ENCODE peak calls at places on chromosomes 11 and 22, in nine cellular contexts. B, N, Q, A, J, Z, D, F and L are unnamed samples.

GRCh38 chr22:40196628-40197027 is 18.9 kb downstream of the TNRC6B start:
- DNase-seq in B (no peak), N (peak), Q (peak), A (peak), J (peak), Z (no peak), D (no peak), F (no peak), L (peak)

GRCh38 chr11:69939551-69940245 is 120.5 kb upstream of the FGF3 start:
- DNase-seq in B (no peak), N (peak), Q (peak), A (peak), J (no peak), Z (peak), D (peak), F (no peak), L (no peak)

GRCh38 chr11:122706261-122706660 is 50.7 kb downstream of the UBASH3B start:
- DNase-seq in B (no peak), N (peak), Q (peak), A (no peak), J (no peak), Z (no peak), D (no peak), F (no peak), L (no peak)

GRCh38 chr22:17083811-17084540 is 824 bp upstream of the IL17RA start:
- DNase-seq in B (no peak), N (no peak), Q (no peak), A (no peak), J (no peak), Z (no peak), D (peak), F (no peak), L (no peak)

GRCh38 chr22:48205790-48206189 is 1443.3 kb downstream of the TBC1D22A start:
- DNase-seq in B (no peak), N (no peak), Q (no peak), A (no peak), J (no peak), Z (no peak), D (no peak), F (no peak), L (no peak)

GRCh38 chr11:250740-251299 is 14.0 kb downstream of the PSMD13 start:
- DNase-seq in B (peak), N (peak), Q (peak), A (peak), J (peak), Z (peak), D (no peak), F (no peak), L (no peak)

GRCh38 chr11:117128289-117128688 is 15.8 kb upstream of the PAFAH1B2 start:
- DNase-seq in B (no peak), N (no peak), Q (no peak), A (no peak), J (no peak), Z (no peak), D (no peak), F (no peak), L (no peak)

GRCh38 chr11:104011031-104011430 is 25.4 kb upstream of the DDI1 start:
- DNase-seq in B (no peak), N (peak), Q (no peak), A (no peak), J (no peak), Z (no peak), D (no peak), F (no peak), L (no peak)

GRCh38 chr22:41557401-41558240 is 3.2 kb upstream of the CSDC2 start:
- DNase-seq in B (no peak), N (peak), Q (peak), A (peak), J (peak), Z (peak), D (peak), F (no peak), L (no peak)

GRCh38 chr11:85539029-85539689 is 88.0 kb downstream of the DLG2 start:
- DNase-seq in B (no peak), N (no peak), Q (no peak), A (no peak), J (no peak), Z (no peak), D (no peak), F (no peak), L (no peak)

GRCh38 chr22:30566125-30566524 is 8.3 kb downstream of the GAL3ST1 start:
- DNase-seq in B (no peak), N (no peak), Q (no peak), A (no peak), J (no peak), Z (no peak), D (no peak), F (no peak), L (no peak)

GRCh38 chr11:62593434-62594044 is 2.2 kb upstream of the TUT1 start:
- DNase-seq in B (peak), N (peak), Q (peak), A (peak), J (peak), Z (peak), D (peak), F (peak), L (no peak)

GRCh38 chr11:69799097-69799496 is 20.1 kb downstream of the FGF3 start:
- DNase-seq in B (no peak), N (no peak), Q (no peak), A (no peak), J (no peak), Z (no peak), D (no peak), F (no peak), L (no peak)

GRCh38 chr11:126158054-126158791 is 53.2 kb downstream of the RPUSD4 start:
- DNase-seq in B (no peak), N (no peak), Q (no peak), A (no peak), J (no peak), Z (no peak), D (no peak), F (no peak), L (no peak)

GRCh38 chr11:103586756-103587155 is 449.7 kb upstream of the DDI1 start:
- DNase-seq in B (no peak), N (peak), Q (peak), A (no peak), J (no peak), Z (no peak), D (no peak), F (no peak), L (no peak)

GRCh38 chr11:124863137-124863825 is 2.0 kb upstream of the ROBO3 start:
- DNase-seq in B (no peak), N (peak), Q (peak), A (no peak), J (no peak), Z (peak), D (peak), F (no peak), L (no peak)

GRCh38 chr11:62669420-62670161 is 1.9 kb upstream of the UQCC3 start:
- DNase-seq in B (no peak), N (no peak), Q (no peak), A (no peak), J (no peak), Z (no peak), D (no peak), F (no peak), L (no peak)

GRCh38 chr11:1113405-1114201 is 38.9 kb downstream of the MUC2 start:
- DNase-seq in B (no peak), N (no peak), Q (no peak), A (no peak), J (no peak), Z (peak), D (peak), F (no peak), L (no peak)

GRCh38 chr11:96127596-96127959 is 203.7 kb upstream of the MTMR2 start:
- DNase-seq in B (no peak), N (peak), Q (no peak), A (no peak), J (no peak), Z (no peak), D (no peak), F (no peak), L (peak)

GRCh38 chr11:117187428-117187798 is 8.9 kb downstream of the SIDT2 start:
- DNase-seq in B (no peak), N (no peak), Q (no peak), A (no peak), J (no peak), Z (no peak), D (no peak), F (peak), L (no peak)

GRCh38 chr11:2825886-2826678 is 59.5 kb downstream of the CDKN1C start:
- DNase-seq in B (no peak), N (peak), Q (peak), A (peak), J (no peak), Z (peak), D (peak), F (peak), L (peak)

GRCh38 chr11:27934830-27935145 is 173.2 kb downstream of the KIF18A start:
- DNase-seq in B (no peak), N (peak), Q (peak), A (no peak), J (no peak), Z (no peak), D (no peak), F (no peak), L (peak)

GRCh38 chr11:112783945-112784322 is 177.3 kb upstream of the NCAM1 start:
- DNase-seq in B (no peak), N (no peak), Q (no peak), A (no peak), J (no peak), Z (no peak), D (no peak), F (no peak), L (no peak)

GRCh38 chr22:43520632-43521039 is 108.8 kb downstream of the MPPED1 start:
- DNase-seq in B (no peak), N (no peak), Q (no peak), A (no peak), J (peak), Z (no peak), D (no peak), F (no peak), L (no peak)

GRCh38 chr11:131588057-131588456 is 217.6 kb downstream of the NTM start:
- DNase-seq in B (no peak), N (no peak), Q (no peak), A (no peak), J (no peak), Z (no peak), D (no peak), F (no peak), L (no peak)

GRCh38 chr11:131582021-131582531 is 211.7 kb downstream of the NTM start:
- DNase-seq in B (no peak), N (no peak), Q (no peak), A (no peak), J (no peak), Z (no peak), D (no peak), F (no peak), L (no peak)

GRCh38 chr11:131583823-131584222 is 213.4 kb downstream of the NTM start:
- DNase-seq in B (no peak), N (no peak), Q (no peak), A (no peak), J (no peak), Z (no peak), D (no peak), F (no peak), L (no peak)

GRCh38 chr11:131581006-131581405 is 210.6 kb downstream of the NTM start:
- DNase-seq in B (no peak), N (no peak), Q (no peak), A (no peak), J (no peak), Z (no peak), D (no peak), F (no peak), L (no peak)

GRCh38 chr11:131584694-131585592 is 214.5 kb downstream of the NTM start:
- DNase-seq in B (peak), N (no peak), Q (no peak), A (no peak), J (peak), Z (no peak), D (no peak), F (no peak), L (no peak)
- TF ChIP-seq CTCF in B (peak), N (no peak), Q (no peak), A (no peak), J (peak), Z (no peak), D (no peak), F (no peak), L (peak)

DNA sequence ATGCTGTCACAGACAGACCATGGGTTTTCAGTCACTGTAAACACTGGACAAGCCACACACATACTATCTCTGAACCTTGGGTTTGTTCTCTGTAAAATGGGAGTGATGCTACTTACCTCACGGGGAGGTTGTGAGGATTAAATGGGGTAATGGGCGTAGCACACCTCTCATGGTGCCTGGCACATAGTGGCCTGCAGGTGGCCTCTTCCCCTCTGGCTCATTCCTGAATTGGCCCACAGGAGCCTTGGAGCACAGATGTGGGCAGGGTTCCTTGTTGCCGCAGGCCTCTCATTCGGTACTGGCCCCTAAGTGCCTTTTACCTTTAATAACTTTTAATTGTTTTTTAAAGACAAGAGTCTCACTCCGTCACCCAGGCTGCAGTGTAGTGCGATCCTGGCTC is 11.7 kb downstream of the MICAL2 start:
- DNase-seq in B (peak), N (no peak), Q (no peak), A (no peak), J (no peak), Z (no peak), D (peak), F (no peak), L (no peak)
- TF ChIP-seq CTCF in B (peak), N (peak), Q (peak), A (peak), J (peak), Z (peak), D (peak), F (no peak), L (peak)

GRCh38 chr11:64372021-64372420 is 13.1 kb downstream of the RPS6KA4 start:
- DNase-seq in B (no peak), N (no peak), Q (no peak), A (no peak), J (no peak), Z (no peak), D (no peak), F (no peak), L (no peak)
- TF ChIP-seq CTCF in B (no peak), N (no peak), Q (no peak), A (no peak), J (no peak), Z (no peak), D (no peak), F (no peak), L (no peak)

DNA sequence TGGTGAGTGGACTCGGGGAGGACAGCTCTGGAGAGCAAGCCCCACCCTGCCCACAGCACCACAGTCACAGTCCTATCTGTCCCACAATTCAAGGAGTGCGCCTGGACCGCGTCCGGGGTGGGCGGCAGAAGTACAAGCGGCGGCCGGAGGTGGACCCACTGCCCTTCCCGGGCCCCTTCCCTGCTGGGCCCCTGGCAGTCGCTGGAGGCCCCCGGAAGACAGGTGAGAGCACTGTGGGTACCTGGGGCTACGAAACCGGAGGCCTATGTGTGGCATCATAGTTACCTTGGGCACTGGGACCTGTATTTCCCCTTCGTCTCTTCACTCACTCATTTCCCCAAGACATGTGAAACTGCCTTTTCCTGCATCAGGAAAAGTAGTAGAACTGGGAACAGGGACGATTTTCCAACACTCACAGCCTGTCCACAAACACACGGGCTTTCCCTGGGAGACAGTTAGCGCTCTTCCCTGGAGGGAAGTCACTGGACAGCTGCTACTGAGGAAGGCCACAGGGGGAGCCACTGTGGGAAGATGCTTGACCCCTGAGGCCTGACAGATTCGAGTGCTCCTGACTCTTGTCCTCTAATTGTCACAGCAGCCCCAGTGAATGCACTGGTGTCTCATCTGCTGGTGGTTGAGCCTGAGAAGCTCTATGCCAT is 3.1 kb downstream of the TRMT112 start:
- DNase-seq in B (no peak), N (no peak), Q (no peak), A (no peak), J (no peak), Z (no peak), D (no peak), F (no peak), L (no peak)
- TF ChIP-seq CTCF in B (no peak), N (peak), Q (peak), A (no peak), J (no peak), Z (no peak), D (no peak), F (no peak), L (peak)

DNA sequence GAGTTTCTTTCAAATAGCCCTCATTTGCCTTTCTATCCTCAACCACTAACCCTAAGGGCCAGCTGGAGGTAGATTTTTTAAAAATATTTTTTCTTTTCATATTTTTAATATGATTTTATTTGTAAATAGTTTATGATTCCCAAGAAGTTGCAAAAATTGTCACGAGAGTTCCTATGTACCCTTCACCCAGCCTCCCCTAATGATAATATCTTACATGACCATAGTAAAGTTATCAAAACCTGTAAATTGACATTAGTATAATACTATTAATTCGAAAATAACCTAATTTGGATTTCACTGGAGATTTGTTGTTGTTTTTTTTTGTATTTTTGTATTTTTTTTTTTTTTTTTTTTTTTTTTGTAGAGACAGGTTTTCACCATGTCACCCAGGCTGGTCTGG is 495.5 kb downstream of the MIAT start:
- DNase-seq in B (no peak), N (no peak), Q (no peak), A (no peak), J (no peak), Z (no peak), D (no peak), F (no peak), L (no peak)
- TF ChIP-seq CTCF in B (no peak), N (no peak), Q (no peak), A (no peak), J (no peak), Z (no peak), D (no peak), F (no peak), L (no peak)